ENCODE peak calls at places on chromosome 1, in seven cellular contexts. One of them, this sample, is unnamed.

GRCh38 chr1:66402194-66402593 is 131.8 kb upstream of the SGIP1 start:
- DNase-seq in AG10803: peak
- DNase-seq in HFF-Myc: no peak
- DNase-seq in choroid plexus epithelial cell: peak
- DNase-seq in glutamatergic neuron: peak
- DNase-seq in RWPE1: no peak
- DNase-seq in brain microvascular endothelial cell: no peak
- DNase-seq in this sample: no peak

GRCh38 chr1:43981135-43981491 is 2.1 kb downstream of the B4GALT2 start:
- DNase-seq in HFF-Myc: no peak
- DNase-seq in glutamatergic neuron: no peak
- DNase-seq in brain microvascular endothelial cell: no peak
- DNase-seq in RWPE1: peak
- DNase-seq in choroid plexus epithelial cell: no peak
- DNase-seq in AG10803: no peak
- DNase-seq in this sample: no peak

GRCh38 chr1:148309940-148310500 is 157.9 kb upstream of the NBPF11 start:
- DNase-seq in brain microvascular endothelial cell: no peak
- DNase-seq in glutamatergic neuron: no peak
- DNase-seq in choroid plexus epithelial cell: no peak
- DNase-seq in AG10803: no peak
- DNase-seq in RWPE1: no peak
- DNase-seq in HFF-Myc: no peak
- DNase-seq in this sample: no peak

GRCh38 chr1:24206516-24207394 is 19.7 kb upstream of the IFNLR1 start:
- DNase-seq in AG10803: no peak
- DNase-seq in brain microvascular endothelial cell: no peak
- DNase-seq in HFF-Myc: no peak
- DNase-seq in RWPE1: no peak
- DNase-seq in glutamatergic neuron: no peak
- DNase-seq in choroid plexus epithelial cell: no peak
- DNase-seq in this sample: no peak

GRCh38 chr1:54990916-54991315 is 7.8 kb upstream of the BSND start:
- DNase-seq in brain microvascular endothelial cell: no peak
- DNase-seq in choroid plexus epithelial cell: no peak
- DNase-seq in AG10803: no peak
- DNase-seq in HFF-Myc: no peak
- DNase-seq in glutamatergic neuron: no peak
- DNase-seq in RWPE1: no peak
- DNase-seq in this sample: no peak

GRCh38 chr1:92848201-92848600 is 16.4 kb downstream of the RPL5 start:
- DNase-seq in HFF-Myc: no peak
- DNase-seq in AG10803: no peak
- DNase-seq in brain microvascular endothelial cell: no peak
- DNase-seq in choroid plexus epithelial cell: no peak
- DNase-seq in glutamatergic neuron: no peak
- DNase-seq in RWPE1: peak
- DNase-seq in this sample: no peak

GRCh38 chr1:116508984-116509980 is 61.5 kb downstream of the CD58 start:
- DNase-seq in brain microvascular endothelial cell: peak
- DNase-seq in AG10803: peak
- DNase-seq in glutamatergic neuron: no peak
- DNase-seq in choroid plexus epithelial cell: peak
- DNase-seq in HFF-Myc: peak
- DNase-seq in RWPE1: peak
- DNase-seq in this sample: no peak

GRCh38 chr1:100290291-100290690 is 24.3 kb downstream of the RTCA start:
- DNase-seq in HFF-Myc: no peak
- DNase-seq in glutamatergic neuron: no peak
- DNase-seq in AG10803: no peak
- DNase-seq in brain microvascular endothelial cell: peak
- DNase-seq in RWPE1: no peak
- DNase-seq in choroid plexus epithelial cell: peak
- DNase-seq in this sample: no peak

GRCh38 chr1:193183019-193183643 is 3.3 kb downstream of the B3GALT2 start:
- DNase-seq in HFF-Myc: peak
- DNase-seq in glutamatergic neuron: no peak
- DNase-seq in AG10803: peak
- DNase-seq in choroid plexus epithelial cell: peak
- DNase-seq in brain microvascular endothelial cell: peak
- DNase-seq in RWPE1: peak
- DNase-seq in this sample: no peak

GRCh38 chr1:47432071-47433036 is 5.5 kb upstream of the FOXD2 start:
- DNase-seq in choroid plexus epithelial cell: peak
- DNase-seq in HFF-Myc: peak
- DNase-seq in brain microvascular endothelial cell: peak
- DNase-seq in RWPE1: peak
- DNase-seq in glutamatergic neuron: peak
- DNase-seq in AG10803: peak
- DNase-seq in this sample: peak

GRCh38 chr1:83909687-83910086 is 89.2 kb downstream of the TTLL7 start:
- DNase-seq in RWPE1: no peak
- DNase-seq in AG10803: peak
- DNase-seq in choroid plexus epithelial cell: peak
- DNase-seq in HFF-Myc: no peak
- DNase-seq in brain microvascular endothelial cell: no peak
- DNase-seq in glutamatergic neuron: no peak
- DNase-seq in this sample: no peak

GRCh38 chr1:79295967-79296366 is 289.4 kb upstream of the ADGRL4 start:
- DNase-seq in choroid plexus epithelial cell: peak
- DNase-seq in brain microvascular endothelial cell: peak
- DNase-seq in RWPE1: no peak
- DNase-seq in AG10803: peak
- DNase-seq in glutamatergic neuron: no peak
- DNase-seq in HFF-Myc: no peak
- DNase-seq in this sample: no peak

GRCh38 chr1:221284028-221284427 is 404.8 kb downstream of the HLX start:
- DNase-seq in HFF-Myc: peak
- DNase-seq in RWPE1: peak
- DNase-seq in choroid plexus epithelial cell: peak
- DNase-seq in AG10803: peak
- DNase-seq in brain microvascular endothelial cell: no peak
- DNase-seq in glutamatergic neuron: no peak
- DNase-seq in this sample: no peak

GRCh38 chr1:22711591-22712501 is 1.2 kb downstream of the EPHB2 start:
- DNase-seq in HFF-Myc: no peak
- DNase-seq in choroid plexus epithelial cell: peak
- DNase-seq in glutamatergic neuron: peak
- DNase-seq in AG10803: peak
- DNase-seq in brain microvascular endothelial cell: no peak
- DNase-seq in RWPE1: peak
- DNase-seq in this sample: no peak

GRCh38 chr1:92832537-92833160 is 809 bp downstream of the RPL5 start:
- DNase-seq in HFF-Myc: no peak
- DNase-seq in glutamatergic neuron: no peak
- DNase-seq in brain microvascular endothelial cell: no peak
- DNase-seq in RWPE1: no peak
- DNase-seq in choroid plexus epithelial cell: peak
- DNase-seq in AG10803: peak
- DNase-seq in this sample: no peak

GRCh38 chr1:227793948-227794812 is 21.3 kb upstream of the PRSS38 start:
- DNase-seq in HFF-Myc: peak
- DNase-seq in AG10803: peak
- DNase-seq in RWPE1: peak
- DNase-seq in brain microvascular endothelial cell: peak
- DNase-seq in glutamatergic neuron: no peak
- DNase-seq in choroid plexus epithelial cell: peak
- DNase-seq in this sample: no peak

GRCh38 chr1:187838335-187839293 is 1009.9 kb downstream of the PLA2G4A start:
- DNase-seq in AG10803: no peak
- DNase-seq in choroid plexus epithelial cell: no peak
- DNase-seq in brain microvascular endothelial cell: no peak
- DNase-seq in glutamatergic neuron: no peak
- DNase-seq in HFF-Myc: no peak
- DNase-seq in RWPE1: no peak
- DNase-seq in this sample: no peak

GRCh38 chr1:223844962-223845809 is 561 bp downstream of the TP53BP2 start:
- DNase-seq in HFF-Myc: no peak
- DNase-seq in choroid plexus epithelial cell: peak
- DNase-seq in AG10803: peak
- DNase-seq in brain microvascular endothelial cell: peak
- DNase-seq in glutamatergic neuron: peak
- DNase-seq in RWPE1: no peak
- DNase-seq in this sample: no peak

GRCh38 chr1:46817814-46818213 is 19.0 kb downstream of the CYP4B1 start:
- DNase-seq in brain microvascular endothelial cell: no peak
- DNase-seq in AG10803: no peak
- DNase-seq in HFF-Myc: no peak
- DNase-seq in choroid plexus epithelial cell: no peak
- DNase-seq in RWPE1: no peak
- DNase-seq in glutamatergic neuron: no peak
- DNase-seq in this sample: no peak

GRCh38 chr1:111507411-111508201 is 4.2 kb upstream of the ADORA3 start:
- DNase-seq in glutamatergic neuron: peak
- DNase-seq in choroid plexus epithelial cell: peak
- DNase-seq in AG10803: peak
- DNase-seq in brain microvascular endothelial cell: peak
- DNase-seq in RWPE1: peak
- DNase-seq in HFF-Myc: peak
- DNase-seq in this sample: peak

GRCh38 chr1:56094168-56094567 is 485.2 kb downstream of the PLPP3 start:
- DNase-seq in AG10803: peak
- DNase-seq in glutamatergic neuron: no peak
- DNase-seq in brain microvascular endothelial cell: no peak
- DNase-seq in RWPE1: no peak
- DNase-seq in choroid plexus epithelial cell: no peak
- DNase-seq in HFF-Myc: peak
- DNase-seq in this sample: no peak

GRCh38 chr1:92484472-92485373 is 2.0 kb downstream of the GFI1 start:
- DNase-seq in choroid plexus epithelial cell: no peak
- DNase-seq in glutamatergic neuron: peak
- DNase-seq in RWPE1: no peak
- DNase-seq in AG10803: no peak
- DNase-seq in HFF-Myc: no peak
- DNase-seq in brain microvascular endothelial cell: no peak
- DNase-seq in this sample: peak

GRCh38 chr1:26853600-26853999 is 9.3 kb upstream of the SFN start:
- DNase-seq in RWPE1: no peak
- DNase-seq in glutamatergic neuron: no peak
- DNase-seq in choroid plexus epithelial cell: no peak
- DNase-seq in AG10803: no peak
- DNase-seq in HFF-Myc: no peak
- DNase-seq in brain microvascular endothelial cell: no peak
- DNase-seq in this sample: no peak

GRCh38 chr1:26848947-26849774 is 13.8 kb upstream of the SFN start:
- DNase-seq in choroid plexus epithelial cell: peak
- DNase-seq in RWPE1: peak
- DNase-seq in HFF-Myc: no peak
- DNase-seq in brain microvascular endothelial cell: peak
- DNase-seq in glutamatergic neuron: no peak
- DNase-seq in AG10803: peak
- DNase-seq in this sample: no peak

GRCh38 chr1:26853156-26853555 is 9.8 kb upstream of the SFN start:
- DNase-seq in HFF-Myc: peak
- DNase-seq in glutamatergic neuron: peak
- DNase-seq in AG10803: peak
- DNase-seq in RWPE1: peak
- DNase-seq in brain microvascular endothelial cell: peak
- DNase-seq in choroid plexus epithelial cell: peak
- DNase-seq in this sample: peak

GRCh38 chr1:26852701-26853100 is 10.2 kb upstream of the SFN start:
- DNase-seq in RWPE1: no peak
- DNase-seq in glutamatergic neuron: no peak
- DNase-seq in brain microvascular endothelial cell: no peak
- DNase-seq in choroid plexus epithelial cell: no peak
- DNase-seq in HFF-Myc: no peak
- DNase-seq in AG10803: no peak
- DNase-seq in this sample: no peak

GRCh38 chr1:26851106-26851684 is 11.8 kb upstream of the SFN start:
- DNase-seq in choroid plexus epithelial cell: no peak
- DNase-seq in AG10803: no peak
- DNase-seq in glutamatergic neuron: no peak
- DNase-seq in HFF-Myc: no peak
- DNase-seq in brain microvascular endothelial cell: no peak
- DNase-seq in RWPE1: no peak
- DNase-seq in this sample: no peak
- TF ChIP-seq CTCF in choroid plexus epithelial cell: peak
- TF ChIP-seq CTCF in AG10803: no peak
- TF ChIP-seq CTCF in glutamatergic neuron: no peak
- TF ChIP-seq CTCF in HFF-Myc: peak
- TF ChIP-seq CTCF in brain microvascular endothelial cell: peak
- TF ChIP-seq CTCF in RWPE1: no peak
- TF ChIP-seq CTCF in this sample: no peak

DNA sequence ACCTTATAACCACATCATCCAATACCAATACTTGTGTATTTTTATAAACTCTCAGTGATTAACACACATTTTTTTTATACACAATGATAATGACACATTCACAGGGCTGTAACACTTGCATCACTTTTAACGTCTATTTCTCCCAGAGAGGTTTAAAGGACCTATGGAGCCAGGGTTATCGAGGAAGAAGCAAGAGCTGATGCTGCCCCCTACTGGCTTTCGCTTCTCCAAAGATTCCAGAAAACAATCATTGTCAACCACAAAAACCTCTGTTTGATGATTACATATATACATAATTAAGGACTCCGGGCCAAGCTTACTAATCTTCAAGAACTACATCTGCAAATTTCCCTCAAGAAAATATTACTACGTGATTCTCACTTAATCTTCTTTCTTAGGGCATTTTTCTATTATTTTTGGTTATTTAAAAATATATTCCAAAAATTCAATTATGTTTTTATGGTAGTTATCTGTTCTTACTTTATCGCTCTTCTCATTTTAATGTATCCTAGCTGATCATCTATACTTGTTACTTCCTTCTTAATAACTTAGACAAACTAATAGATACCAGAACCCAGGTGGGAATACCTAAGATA is 214.5 kb downstream of the VAV3 start:
- DNase-seq in RWPE1: peak
- DNase-seq in choroid plexus epithelial cell: peak
- DNase-seq in brain microvascular endothelial cell: peak
- DNase-seq in HFF-Myc: peak
- DNase-seq in glutamatergic neuron: peak
- DNase-seq in AG10803: peak
- DNase-seq in this sample: peak
- TF ChIP-seq CTCF in RWPE1: peak
- TF ChIP-seq CTCF in choroid plexus epithelial cell: peak
- TF ChIP-seq CTCF in brain microvascular endothelial cell: peak
- TF ChIP-seq CTCF in HFF-Myc: peak
- TF ChIP-seq CTCF in glutamatergic neuron: peak
- TF ChIP-seq CTCF in AG10803: peak
- TF ChIP-seq CTCF in this sample: peak

DNA sequence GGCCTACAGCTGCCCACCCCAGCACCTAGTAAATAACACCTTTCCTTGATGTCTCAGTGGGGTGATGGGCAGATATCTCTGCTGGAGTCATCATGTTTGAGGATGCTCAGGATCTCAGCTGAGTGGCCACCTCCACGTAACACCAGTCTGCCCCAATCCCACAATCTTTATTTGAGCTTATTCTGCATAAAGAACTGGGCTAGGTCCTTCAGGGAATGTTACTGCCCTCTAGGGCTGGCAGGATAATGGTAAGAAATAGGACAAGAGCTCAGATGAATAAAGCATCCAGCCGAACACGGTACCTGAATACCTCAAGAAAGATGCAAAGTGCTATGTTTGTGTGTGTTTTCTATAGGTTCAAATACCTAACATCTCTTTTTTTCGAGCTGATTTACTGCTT is 33.7 kb downstream of the XCL1 start:
- DNase-seq in choroid plexus epithelial cell: no peak
- DNase-seq in HFF-Myc: no peak
- DNase-seq in RWPE1: no peak
- DNase-seq in AG10803: no peak
- DNase-seq in brain microvascular endothelial cell: no peak
- DNase-seq in glutamatergic neuron: no peak
- DNase-seq in this sample: no peak
- TF ChIP-seq CTCF in choroid plexus epithelial cell: no peak
- TF ChIP-seq CTCF in HFF-Myc: no peak
- TF ChIP-seq CTCF in RWPE1: no peak
- TF ChIP-seq CTCF in AG10803: peak
- TF ChIP-seq CTCF in brain microvascular endothelial cell: peak
- TF ChIP-seq CTCF in glutamatergic neuron: no peak
- TF ChIP-seq CTCF in this sample: no peak

GRCh38 chr1:38615680-38616079 is 243.9 kb downstream of the RRAGC start:
- DNase-seq in RWPE1: no peak
- DNase-seq in choroid plexus epithelial cell: peak
- DNase-seq in HFF-Myc: no peak
- DNase-seq in brain microvascular endothelial cell: no peak
- DNase-seq in AG10803: no peak
- DNase-seq in glutamatergic neuron: no peak
- DNase-seq in this sample: no peak
- TF ChIP-seq CTCF in RWPE1: no peak
- TF ChIP-seq CTCF in choroid plexus epithelial cell: peak
- TF ChIP-seq CTCF in HFF-Myc: no peak
- TF ChIP-seq CTCF in brain microvascular endothelial cell: peak
- TF ChIP-seq CTCF in AG10803: no peak
- TF ChIP-seq CTCF in glutamatergic neuron: peak
- TF ChIP-seq CTCF in this sample: no peak